ENCODE peak calls at places on chromosomes 13 and 19, in five cellular contexts. X is AG09319, O is lower lobe of right lung, Y is RWPE1, A is sigmoid colon. F is an unnamed sample.

GRCh38 chr13:38024431-38024830 is 154.9 kb upstream of the TRPC4 start:
- DNase-seq in X (no peak), O (no peak), Y (no peak), A (no peak), F (no peak)

GRCh38 chr13:79519252-79519651 is 38.3 kb downstream of the NDFIP2 start:
- DNase-seq in X (no peak), O (no peak), Y (peak), A (no peak), F (no peak)

GRCh38 chr19:3358919-3359849 is 7.2 kb upstream of the NFIC start:
- DNase-seq in X (no peak), O (peak), Y (no peak), A (peak), F (no peak)

GRCh38 chr13:29472317-29472961 is 123.0 kb downstream of the SLC7A1 start:
- DNase-seq in X (no peak), O (no peak), Y (peak), A (no peak), F (no peak)

GRCh38 chr13:44155422-44156293 is 218.0 kb upstream of the SERP2 start:
- DNase-seq in X (no peak), O (peak), Y (no peak), A (peak), F (no peak)

GRCh38 chr13:22703601-22704209 is 477.1 kb upstream of the SGCG start:
- DNase-seq in X (no peak), O (no peak), Y (peak), A (no peak), F (no peak)

GRCh38 chr13:39105110-39105509 is 66.9 kb downstream of the NHLRC3 start:
- DNase-seq in X (no peak), O (no peak), Y (no peak), A (no peak), F (no peak)

GRCh38 chr13:111874981-111875380 is 192.0 kb upstream of the SOX1 start:
- DNase-seq in X (no peak), O (no peak), Y (no peak), A (no peak), F (no peak)

GRCh38 chr13:101209206-101209893 is 207.0 kb downstream of the NALCN start:
- DNase-seq in X (no peak), O (no peak), Y (peak), A (no peak), F (no peak)

GRCh38 chr13:111005808-111006494 is 91.1 kb upstream of the ANKRD10 start:
- DNase-seq in X (no peak), O (no peak), Y (no peak), A (peak), F (no peak)

GRCh38 chr13:105937451-105937850 is 598.0 kb downstream of the EFNB2 start:
- DNase-seq in X (no peak), O (no peak), Y (no peak), A (no peak), F (no peak)

GRCh38 chr19:46759817-46760333 is 13.6 kb upstream of the STRN4 start:
- DNase-seq in X (peak), O (no peak), Y (peak), A (peak), F (no peak)

GRCh38 chr19:6393982-6394412 is 1.0 kb upstream of the GTF2F1 start:
- DNase-seq in X (no peak), O (no peak), Y (no peak), A (no peak), F (no peak)

GRCh38 chr13:77176350-77176749 is 149.4 kb upstream of the FBXL3 start:
- DNase-seq in X (no peak), O (no peak), Y (peak), A (no peak), F (no peak)

GRCh38 chr19:51292971-51293370 is 18.5 kb upstream of the IGLON5 start:
- DNase-seq in X (no peak), O (no peak), Y (no peak), A (no peak), F (no peak)

GRCh38 chr13:46509981-46510380 is 43.0 kb upstream of the LRCH1 start:
- DNase-seq in X (no peak), O (no peak), Y (no peak), A (no peak), F (no peak)

GRCh38 chr19:2461751-2462634 is 5.2 kb upstream of the LMNB2 start:
- DNase-seq in X (no peak), O (peak), Y (peak), A (no peak), F (no peak)

GRCh38 chr19:40756502-40757110 is 5.6 kb downstream of the SNRPA start:
- DNase-seq in X (no peak), O (no peak), Y (peak), A (no peak), F (no peak)

GRCh38 chr13:102948006-102948405 is 102.2 kb downstream of the ERCC5 start:
- DNase-seq in X (no peak), O (no peak), Y (no peak), A (no peak), F (no peak)

GRCh38 chr13:94660695-94661324 is 51.5 kb downstream of the SOX21 start:
- DNase-seq in X (no peak), O (no peak), Y (no peak), A (no peak), F (no peak)

GRCh38 chr13:110265682-110266430 is 41.1 kb downstream of the COL4A1 start:
- DNase-seq in X (no peak), O (no peak), Y (no peak), A (peak), F (no peak)

GRCh38 chr13:44273991-44274810 is 99.4 kb upstream of the SERP2 start:
- DNase-seq in X (no peak), O (no peak), Y (peak), A (no peak), F (no peak)

GRCh38 chr19:584240-585001 is 5.3 kb upstream of the HCN2 start:
- DNase-seq in X (no peak), O (no peak), Y (no peak), A (no peak), F (no peak)

GRCh38 chr13:99959127-99959529 is 12.4 kb downstream of the ZIC5 start:
- DNase-seq in X (no peak), O (no peak), Y (no peak), A (no peak), F (no peak)

GRCh38 chr13:44306401-44307192 is 67.0 kb upstream of the SERP2 start:
- DNase-seq in X (peak), O (no peak), Y (peak), A (peak), F (no peak)

GRCh38 chr19:34493649-34494044 is 12.1 kb downstream of the WTIP start:
- DNase-seq in X (no peak), O (no peak), Y (no peak), A (no peak), F (no peak)

DNA sequence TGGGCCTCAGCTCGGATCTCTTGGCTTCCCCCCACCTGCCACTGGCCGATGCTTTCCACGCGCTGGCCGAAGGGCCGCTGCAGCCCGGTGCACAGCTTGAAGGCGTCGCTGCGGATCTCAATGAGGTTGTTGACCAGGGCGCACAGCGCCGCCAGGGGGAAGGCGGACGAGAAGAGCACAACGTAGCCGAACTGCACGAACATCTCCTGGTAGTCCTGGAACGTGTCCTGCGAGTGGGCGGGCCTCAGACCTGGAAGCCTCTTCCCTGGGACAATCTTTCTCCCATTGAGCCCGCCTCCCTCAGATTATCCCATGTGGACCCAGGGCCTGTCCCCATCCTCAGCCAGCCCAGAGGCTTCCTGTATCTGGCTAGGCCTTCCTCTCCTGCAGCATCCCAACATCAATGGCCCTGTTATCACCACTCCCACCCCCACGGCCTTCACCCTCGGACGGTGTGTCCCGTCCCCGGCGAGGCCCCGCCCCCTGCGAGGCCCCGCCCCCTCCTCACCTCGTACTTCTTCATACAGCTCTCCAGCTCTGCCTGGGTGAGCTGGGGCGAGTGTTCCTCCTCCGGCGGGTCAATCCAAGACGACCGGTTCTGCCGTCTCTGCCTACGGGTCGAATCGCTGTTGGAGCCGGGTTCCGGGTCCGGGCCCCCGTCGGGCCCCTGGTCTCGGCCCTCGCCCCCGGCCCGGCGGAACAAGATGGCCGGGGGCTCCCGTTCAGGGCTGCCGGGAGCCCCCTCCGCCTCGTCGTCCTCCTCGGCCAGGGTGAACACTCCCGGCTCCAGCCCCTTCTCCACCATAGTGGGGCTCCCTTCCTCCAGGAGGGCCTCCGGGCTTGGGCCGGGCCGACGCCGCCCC is 6.8 kb downstream of the ANO8 start:
- DNase-seq in X (no peak), O (peak), Y (peak), A (peak), F (peak)
- TF ChIP-seq CTCF in X (no peak), O (peak), Y (no peak), A (no peak), F (no peak)

GRCh38 chr19:43760941-43761340 is 6.2 kb upstream of the SMG9 start:
- DNase-seq in X (no peak), O (no peak), Y (no peak), A (no peak), F (no peak)

GRCh38 chr19:43762814-43763213 is 8.1 kb upstream of the SMG9 start:
- DNase-seq in X (no peak), O (no peak), Y (no peak), A (no peak), F (no peak)

GRCh38 chr19:43755256-43755801 is 567 bp upstream of the SMG9 start:
- DNase-seq in X (no peak), O (peak), Y (peak), A (peak), F (peak)

GRCh38 chr19:43763473-43763939 is 8.7 kb upstream of the SMG9 start:
- DNase-seq in X (no peak), O (no peak), Y (no peak), A (no peak), F (no peak)

DNA sequence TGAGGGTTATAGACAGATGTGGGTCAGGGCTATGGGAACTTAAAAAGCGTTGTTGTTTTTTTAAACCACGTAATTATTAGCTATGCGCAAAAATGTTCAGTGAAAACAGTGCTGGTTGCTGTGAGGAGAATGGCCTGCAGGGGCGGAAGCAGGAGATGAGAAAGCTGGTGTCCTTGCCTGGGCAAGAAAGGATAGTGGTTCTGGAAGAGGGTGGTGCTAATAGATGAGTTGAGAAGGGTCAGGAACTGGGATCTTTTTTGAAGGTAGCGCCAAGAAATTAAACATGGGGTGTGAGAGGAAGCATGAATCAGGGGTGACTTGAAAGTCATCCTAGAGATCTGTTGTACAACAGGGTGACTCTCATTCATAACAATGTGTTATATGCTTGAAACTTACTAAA is 4.8 kb upstream of the SMG9 start:
- DNase-seq in X (no peak), O (no peak), Y (peak), A (no peak), F (no peak)
- TF ChIP-seq CTCF in X (peak), O (no peak), Y (peak), A (no peak), F (no peak)

GRCh38 chr13:50132937-50133276 is 117.7 kb downstream of the KCNRG start:
- DNase-seq in X (no peak), O (no peak), Y (no peak), A (no peak), F (no peak)

GRCh38 chr13:50130686-50131051 is 115.4 kb downstream of the KCNRG start:
- DNase-seq in X (no peak), O (peak), Y (no peak), A (no peak), F (no peak)

GRCh38 chr13:50136678-50137077 is 121.4 kb downstream of the KCNRG start:
- DNase-seq in X (no peak), O (no peak), Y (no peak), A (no peak), F (no peak)

GRCh38 chr13:50131998-50132936 is 117.0 kb downstream of the KCNRG start:
- DNase-seq in X (no peak), O (no peak), Y (no peak), A (no peak), F (no peak)

GRCh38 chr13:50133277-50133953 is 118.2 kb downstream of the KCNRG start:
- DNase-seq in X (no peak), O (no peak), Y (no peak), A (no peak), F (no peak)
- TF ChIP-seq CTCF in X (no peak), O (no peak), Y (no peak), A (no peak), F (no peak)

GRCh38 chr19:18322759-18323460 is at the start of gene LSM4:
- DNase-seq in X (peak), O (peak), Y (peak), A (peak), F (peak)
- TF ChIP-seq CTCF in X (peak), O (peak), Y (peak), A (no peak), F (no peak)

GRCh38 chr19:10567696-10568443 is 909 bp downstream of the CDKN2D start:
- DNase-seq in X (no peak), O (no peak), Y (no peak), A (no peak), F (no peak)

GRCh38 chr19:10568826-10569651 is at the start of gene CDKN2D:
- DNase-seq in X (peak), O (peak), Y (peak), A (peak), F (peak)

GRCh38 chr19:10566658-10567410 is 1.0 kb upstream of the KRI1 start:
- DNase-seq in X (no peak), O (no peak), Y (no peak), A (no peak), F (no peak)

GRCh38 chr19:10566408-10566657 is 523 bp upstream of the KRI1 start:
- DNase-seq in X (no peak), O (no peak), Y (no peak), A (no peak), F (no peak)

DNA sequence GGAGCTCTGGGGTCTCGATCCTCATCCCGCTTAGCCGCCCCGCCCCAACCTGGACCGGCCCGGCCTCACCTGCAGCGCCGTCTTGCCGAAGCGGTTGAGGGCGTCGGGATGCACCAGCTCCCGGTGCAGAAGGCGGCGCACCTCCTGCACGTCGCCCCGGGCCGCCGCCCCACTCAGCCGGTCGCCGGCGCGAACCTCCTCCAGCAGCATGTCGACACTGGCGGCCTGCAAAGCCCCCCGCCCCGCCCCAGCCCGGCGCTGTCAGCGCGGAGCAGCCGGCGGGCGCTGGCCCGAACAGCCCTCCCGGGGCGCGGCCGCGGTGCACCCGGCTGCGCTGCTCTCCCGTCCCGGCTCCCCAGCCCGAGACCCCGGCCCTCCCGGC is 344 bp downstream of the CDKN2D start:
- DNase-seq in X (no peak), O (peak), Y (no peak), A (peak), F (no peak)
- TF ChIP-seq CTCF in X (no peak), O (no peak), Y (no peak), A (no peak), F (peak)

DNA sequence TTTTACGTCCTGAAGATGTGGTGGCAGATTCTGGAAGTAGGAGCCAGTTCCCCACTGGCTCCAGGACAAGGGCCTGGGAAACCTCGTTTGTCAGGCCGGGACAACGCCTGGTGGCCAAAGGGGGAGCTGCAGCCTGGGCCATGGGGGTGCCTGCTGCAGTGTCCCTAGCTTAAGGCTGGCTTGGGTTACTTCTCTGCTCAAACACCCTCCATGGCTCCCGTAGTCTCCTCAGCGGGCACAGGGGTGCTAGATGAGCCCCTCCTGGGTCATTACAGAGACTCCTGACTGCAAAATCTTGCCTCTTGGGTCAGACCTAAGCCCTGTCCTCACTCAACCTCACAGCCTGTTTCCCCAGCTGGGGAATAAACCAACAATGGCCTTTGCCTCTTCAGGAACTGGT is 14.7 kb downstream of the CILP2 start:
- DNase-seq in X (no peak), O (no peak), Y (peak), A (no peak), F (no peak)
- TF ChIP-seq CTCF in X (peak), O (peak), Y (peak), A (no peak), F (peak)